ENCODE peak calls at places on chromosomes 4 and X, in four cellular contexts. Q, M, V and A are unnamed samples.
A peak's percentile ranks its signal among the peaks of the same experiment; 100 is the strongest.

GRCh38 chrX:138150709-138151108 is 560.8 kb downstream of the FGF13 start:
- DNase-seq in Q (no peak), M (no peak), V (no peak), A (no peak)

GRCh38 chrX:11724122-11725017 is 33.7 kb upstream of the MSL3 start:
- DNase-seq in V (no peak), Q (no peak), M (peak; percentile 23), A (no peak)

GRCh38 chr4:45131020-45131419 is 404.7 kb upstream of the GNPDA2 start:
- DNase-seq in Q (no peak), M (no peak), V (no peak), A (no peak)

GRCh38 chr4:100823993-100824323 is 306.1 kb upstream of the EMCN start:
- DNase-seq in M (no peak), V (no peak), Q (no peak), A (no peak)

GRCh38 chr4:95250544-95251137 is 298.1 kb downstream of the UNC5C start:
- DNase-seq in Q (no peak), V (no peak), M (no peak), A (no peak)

GRCh38 chr4:6225469-6225868 is 25.1 kb upstream of the JAKMIP1 start:
- DNase-seq in M (peak; percentile 41), Q (no peak), V (no peak), A (no peak)

GRCh38 chr4:105988671-105989070 is 93.4 kb downstream of the NPNT start:
- DNase-seq in V (no peak), M (no peak), Q (no peak), A (no peak)

GRCh38 chr4:150176559-150176958 is 98.3 kb downstream of the DCLK2 start:
- DNase-seq in V (no peak), Q (no peak), M (no peak), A (no peak)

GRCh38 chr4:87884976-87885574 is 52.3 kb downstream of the MEPE start:
- DNase-seq in M (no peak), V (no peak), Q (no peak), A (no peak)

GRCh38 chrX:101659601-101660063 is at the start of gene ARMCX2:
- DNase-seq in Q (peak; percentile 17), V (no peak), M (no peak), A (no peak)